ENCODE peak calls at places on chromosome 5, in eight cellular contexts. T is stimulated activated CD4-positive, alpha-beta T cell treated with anti-CD3 and anti-CD28 coated beads, TNF-alpha, amount 100 ng/mL, for 24 hours; N is AG20443; W is stomach; X is activated gamma-delta T cell; Z is GM20000; O is nucleus accumbens; P is H7. I is an unnamed sample.

GRCh38 chr5:90356612-90357011 is 52.9 kb downstream of the CETN3 start:
- DNase-seq in O (no peak), X (no peak), W (no peak), T (no peak), Z (no peak), N (no peak), P (no peak), I (no peak)

GRCh38 chr5:137462816-137463520 is 36.2 kb downstream of the SPOCK1 start:
- DNase-seq in T (no peak), O (peak; percentile 29), X (no peak), N (no peak), Z (no peak), P (no peak), W (no peak), I (no peak)

GRCh38 chr5:3595102-3595961 is at the start of gene IRX1:
- DNase-seq in O (peak; percentile 28), T (no peak), P (peak; percentile 96), X (no peak), N (peak; percentile 96), W (no peak), Z (peak; percentile 23), I (no peak)

GRCh38 chr5:4440536-4440935 is 699.6 kb upstream of the ADAMTS16 start:
- DNase-seq in W (no peak), X (no peak), T (no peak), P (no peak), N (no peak), O (no peak), Z (no peak), I (no peak)

GRCh38 chr5:73591698-73592501 is 26.4 kb downstream of the UTP15 start:
- DNase-seq in O (no peak), Z (no peak), P (no peak), W (no peak), T (no peak), X (no peak), N (no peak), I (no peak)

GRCh38 chr5:124810420-124810819 is 64.0 kb upstream of the ZNF608 start:
- DNase-seq in N (no peak), O (no peak), T (no peak), W (no peak), Z (no peak), X (no peak), P (no peak), I (no peak)

GRCh38 chr5:124867064-124867707 is 120.7 kb upstream of the ZNF608 start:
- DNase-seq in T (no peak), P (no peak), X (no peak), Z (no peak), O (no peak), N (peak; percentile 79), W (no peak), I (no peak)

GRCh38 chr5:61286446-61287132 is 45.5 kb upstream of the ZSWIM6 start:
- DNase-seq in P (no peak), W (no peak), X (no peak), N (peak; percentile 77), Z (no peak), T (no peak), O (no peak), I (no peak)

GRCh38 chr5:112312295-112312694 is 106.8 kb downstream of the EPB41L4A start:
- DNase-seq in Z (no peak), X (no peak), P (no peak), N (no peak), O (no peak), W (no peak), T (no peak), I (no peak)

GRCh38 chr5:177452688-177453638 is 6.3 kb downstream of the PRR7 start:
- DNase-seq in N (no peak), Z (no peak), W (no peak), P (no peak), T (no peak), O (peak; percentile 19), X (no peak), I (no peak)

GRCh38 chr5:130580264-130580663 is 584.8 kb downstream of the HINT1 start:
- DNase-seq in T (no peak), P (no peak), W (no peak), Z (no peak), O (no peak), N (no peak), X (no peak), I (no peak)

GRCh38 chr5:61910771-61911170 is 395.2 kb upstream of the KIF2A start:
- DNase-seq in X (no peak), W (no peak), N (no peak), P (no peak), Z (no peak), T (no peak), O (no peak), I (peak; percentile 14)

GRCh38 chr5:130063603-130064002 is 159.3 kb downstream of the CHSY3 start:
- DNase-seq in T (no peak), N (no peak), O (no peak), W (no peak), X (no peak), P (no peak), Z (no peak), I (no peak)

GRCh38 chr5:173474881-173475287 is 141.6 kb downstream of the BOD1 start:
- DNase-seq in X (no peak), P (no peak), Z (no peak), T (no peak), W (no peak), O (no peak), N (peak; percentile 62), I (no peak)

GRCh38 chr5:59661939-59662615 is 231.4 kb downstream of the PDE4D start:
- DNase-seq in Z (peak; percentile 22), X (no peak), T (no peak), O (no peak), N (no peak), P (no peak), W (no peak), I (peak; percentile 28)

GRCh38 chr5:137022043-137022442 is 477.1 kb downstream of the SPOCK1 start:
- DNase-seq in O (no peak), P (no peak), X (no peak), Z (no peak), N (no peak), W (no peak), T (no peak), I (no peak)

GRCh38 chr5:71597001-71597400 is 9.9 kb downstream of the MCCC2 start:
- DNase-seq in X (no peak), N (no peak), O (no peak), T (no peak), Z (no peak), W (no peak), P (no peak), I (no peak)

GRCh38 chr5:151903243-151903653 is 21.4 kb downstream of the GLRA1 start:
- DNase-seq in T (no peak), Z (peak; percentile 54), W (no peak), N (no peak), O (no peak), P (peak; percentile 69), X (no peak), I (peak; percentile 86)

I was measured in GM12865.